ENCODE peak calls at places on chromosome 17, in ten cellular contexts. C, Y, H, T, P, G, A, S, M and Q are unnamed samples.

GRCh38 chr17:77839324-77840155 is 119.0 kb upstream of the TNRC6C start:
- DNase-seq in P (peak), H (no peak), G (no peak), S (peak), C (no peak), A (no peak), T (no peak), Y (no peak), M (no peak), Q (no peak)

GRCh38 chr17:36930501-36930900 is 6.8 kb upstream of the LHX1 start:
- DNase-seq in P (no peak), A (no peak), Y (no peak), G (no peak), M (no peak), H (no peak), C (no peak), T (no peak), S (no peak), Q (no peak)

GRCh38 chr17:82098939-82099765 is 1.1 kb upstream of the FASN start:
- DNase-seq in C (no peak), S (no peak), M (no peak), P (no peak), Y (no peak), A (peak), T (no peak), H (no peak), G (peak), Q (no peak)

GRCh38 chr17:35808240-35808961 is 883 bp upstream of the TAF15 start:
- DNase-seq in M (no peak), P (no peak), T (no peak), C (no peak), H (no peak), A (no peak), S (no peak), G (no peak), Y (no peak), Q (no peak)

GRCh38 chr17:63843387-63844292 is 1.2 kb upstream of the SMARCD2 start:
- DNase-seq in A (peak), P (peak), G (peak), M (peak), Y (peak), T (peak), H (peak), C (peak), S (peak), Q (no peak)

GRCh38 chr17:77957869-77958715 is at the start of gene TNRC6C:
- DNase-seq in P (peak), S (peak), H (peak), A (peak), T (peak), C (peak), G (peak), M (peak), Y (peak), Q (peak)

GRCh38 chr17:83014297-83014696 is 65.1 kb upstream of the METRNL start:
- DNase-seq in A (no peak), G (no peak), T (no peak), P (no peak), M (no peak), Y (peak), S (no peak), C (no peak), H (no peak), Q (no peak)

GRCh38 chr17:34201225-34201624 is 53.9 kb upstream of the CCL2 start:
- DNase-seq in Y (no peak), S (no peak), A (no peak), H (no peak), C (no peak), G (no peak), T (no peak), P (no peak), M (no peak), Q (no peak)

GRCh38 chr17:68035131-68035522 is 408 bp upstream of the KPNA2 start:
- DNase-seq in H (no peak), Y (no peak), M (peak), P (peak), C (no peak), S (peak), A (peak), T (peak), G (peak), Q (no peak)

GRCh38 chr17:83176956-83177583 is 97.7 kb downstream of the METRNL start:
- DNase-seq in P (no peak), G (no peak), S (no peak), H (no peak), M (peak), C (no peak), A (no peak), T (peak), Y (peak), Q (no peak)

GRCh38 chr17:34135841-34136240 is 119.2 kb upstream of the CCL2 start:
- DNase-seq in G (no peak), P (no peak), A (no peak), M (no peak), Y (no peak), S (no peak), H (no peak), T (no peak), C (no peak), Q (no peak)

GRCh38 chr17:9902116-9902515 is 3.0 kb downstream of the RCVRN start:
- DNase-seq in H (no peak), P (no peak), G (no peak), T (no peak), S (no peak), M (no peak), A (no peak), Y (no peak), C (no peak), Q (no peak)

GRCh38 chr17:81684442-81684911 is 666 bp downstream of the HGS start:
- DNase-seq in G (no peak), H (no peak), S (no peak), C (no peak), M (no peak), P (no peak), A (no peak), Y (no peak), T (no peak), Q (no peak)

GRCh38 chr17:72697602-72698146 is 394.8 kb downstream of the SLC39A11 start:
- DNase-seq in Y (no peak), T (no peak), S (no peak), C (peak), M (no peak), H (no peak), A (no peak), P (no peak), G (no peak), Q (no peak)

GRCh38 chr17:66494023-66494803 is 191.8 kb downstream of the PRKCA start:
- DNase-seq in G (no peak), M (no peak), S (no peak), T (no peak), C (peak), Y (no peak), H (no peak), A (no peak), P (no peak), Q (peak)
- H3K4me3 ChIP-seq in G (no peak), M (no peak), S (no peak), T (no peak), C (no peak), Y (no peak), H (no peak), A (no peak), P (no peak), Q (no peak)

DNA sequence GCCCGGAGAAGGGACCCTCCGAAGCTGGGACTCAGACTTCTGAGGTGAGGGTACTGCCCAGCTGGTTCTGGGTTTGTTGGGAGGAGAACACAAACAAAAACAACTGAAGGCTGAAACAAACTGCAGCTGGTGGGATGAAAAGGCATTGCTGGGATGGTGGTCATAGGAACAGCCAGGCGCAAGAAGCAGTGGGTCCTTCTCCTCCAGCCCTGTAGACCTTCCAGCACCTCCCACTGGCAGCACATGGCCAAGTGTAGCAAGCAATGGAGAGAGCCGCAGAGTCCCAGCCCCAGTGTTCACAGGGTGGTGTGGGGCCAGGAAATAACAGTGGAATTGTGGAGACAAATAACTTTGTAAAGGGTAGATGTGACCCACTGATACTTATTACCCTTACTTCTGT is 48.7 kb upstream of the FOXJ1 start:
- DNase-seq in M (no peak), Y (no peak), T (no peak), C (no peak), A (no peak), S (no peak), H (no peak), P (no peak), G (no peak), Q (no peak)
- H3K4me3 ChIP-seq in M (no peak), Y (no peak), T (no peak), C (no peak), A (no peak), S (no peak), H (no peak), P (no peak), G (no peak), Q (no peak)

GRCh38 chr17:19378416-19379293 is at the start of gene MAPK7:
- DNase-seq in S (no peak), P (no peak), A (peak), Y (no peak), C (no peak), T (no peak), G (no peak), M (peak), H (no peak), Q (no peak)

GRCh38 chr17:19379306-19380075 is 1.2 kb downstream of the MAPK7 start:
- DNase-seq in G (no peak), H (no peak), C (no peak), T (no peak), A (peak), M (no peak), S (no peak), Y (peak), P (no peak), Q (no peak)

GRCh38 chr17:19374136-19374535 is 4.2 kb upstream of the MAPK7 start:
- DNase-seq in T (no peak), Y (no peak), A (no peak), P (no peak), S (no peak), H (no peak), C (peak), M (no peak), G (no peak), Q (no peak)

GRCh38 chr17:19377602-19378415 is 489 bp upstream of the MAPK7 start:
- DNase-seq in S (peak), M (peak), T (peak), P (peak), H (peak), A (peak), Y (peak), C (peak), G (peak), Q (peak)

DNA sequence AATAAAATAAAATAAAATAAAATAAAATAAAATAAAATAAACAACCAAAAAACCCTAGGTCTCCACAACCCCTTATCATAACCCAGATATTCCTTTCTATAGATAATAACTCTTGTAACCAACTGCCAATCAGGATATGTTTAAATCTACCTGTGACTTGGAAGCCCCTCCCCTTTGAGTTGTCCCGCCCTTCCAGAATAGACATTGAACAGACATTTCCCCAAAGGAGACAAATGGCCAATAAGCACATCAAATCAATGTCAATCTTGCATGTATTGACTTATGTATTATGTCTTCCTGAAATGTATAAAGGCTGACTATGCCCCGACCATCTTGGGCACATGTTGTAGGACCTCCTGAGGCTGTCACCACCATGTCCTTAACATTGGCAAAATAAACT is 1.5 kb upstream of the MAPK7 start:
- DNase-seq in S (no peak), H (no peak), Y (peak), A (no peak), P (no peak), G (no peak), C (no peak), M (no peak), T (no peak), Q (no peak)
- H3K4me3 ChIP-seq in S (peak), H (peak), Y (peak), A (peak), P (no peak), G (peak), C (peak), M (peak), T (no peak), Q (peak)

DNA sequence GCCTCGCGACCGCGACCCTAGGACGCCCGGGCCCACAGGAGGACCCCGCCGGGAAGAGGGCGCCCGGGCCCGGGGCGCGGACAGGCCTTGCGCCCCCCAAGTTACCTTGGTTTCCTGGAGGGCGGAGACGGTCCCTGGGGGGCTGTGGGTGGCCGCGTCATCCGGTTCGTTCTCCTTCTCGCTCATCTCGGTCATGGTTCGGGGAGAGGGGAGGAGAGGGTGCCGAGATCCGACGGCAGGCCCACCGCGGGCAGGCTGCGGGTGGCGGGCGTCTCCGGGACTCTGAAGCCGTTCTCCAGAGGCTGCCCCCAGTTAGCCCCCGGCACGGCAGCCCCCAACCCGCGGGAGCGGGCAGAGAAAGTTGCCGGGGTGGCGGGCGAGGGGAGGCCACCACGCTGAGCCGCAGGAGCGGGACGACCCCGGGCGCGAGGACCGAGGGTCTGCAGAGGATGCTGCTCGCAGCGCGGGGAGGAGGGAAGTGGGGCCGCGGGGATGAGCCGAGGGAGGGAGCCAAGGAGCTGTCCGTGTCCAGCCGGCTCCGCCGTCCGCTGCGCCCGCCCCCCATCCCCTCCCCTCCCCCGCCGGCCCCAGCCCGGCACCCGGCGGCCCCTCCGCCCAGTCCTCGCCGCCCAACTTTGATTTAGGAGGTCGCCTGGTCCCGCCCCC is at the start of gene STAC2:
- DNase-seq in S (no peak), Y (no peak), P (no peak), C (no peak), G (no peak), A (no peak), T (no peak), H (no peak), M (no peak), Q (no peak)
- H3K4me3 ChIP-seq in S (peak), Y (peak), P (no peak), C (peak), G (peak), A (peak), T (no peak), H (peak), M (peak), Q (peak)

GRCh38 chr17:1715803-1716075 is 5.6 kb upstream of the TLCD2 start:
- DNase-seq in Y (no peak), S (no peak), A (no peak), P (no peak), T (no peak), H (no peak), C (no peak), M (no peak), G (no peak), Q (no peak)

GRCh38 chr17:1714980-1715802 is 5.0 kb upstream of the TLCD2 start:
- DNase-seq in P (peak), M (peak), G (peak), Y (peak), H (no peak), A (peak), T (peak), C (peak), S (peak), Q (no peak)

GRCh38 chr17:1714488-1714979 is 4.4 kb upstream of the TLCD2 start:
- DNase-seq in S (peak), M (peak), H (no peak), C (peak), T (peak), Y (peak), A (peak), P (peak), G (peak), Q (peak)

GRCh38 chr17:1716912-1717695 is 6.9 kb upstream of the TLCD2 start:
- DNase-seq in C (peak), S (peak), G (peak), M (peak), A (peak), Y (peak), H (peak), P (peak), T (peak), Q (peak)

GRCh38 chr17:1716076-1716911 is 6.1 kb upstream of the TLCD2 start:
- DNase-seq in H (peak), G (peak), P (peak), Y (peak), M (peak), T (peak), A (peak), S (peak), C (peak), Q (peak)
- H3K4me3 ChIP-seq in H (peak), G (peak), P (peak), Y (peak), M (peak), T (peak), A (peak), S (peak), C (peak), Q (peak)